ENCODE peak calls at places on chromosome 3, in four cellular contexts. Q, B, Z and N are unnamed samples.

GRCh38 chr3:114552527-114552812 is 258.6 kb downstream of the TIGIT start:
- DNase-seq in Q (no peak), B (no peak), Z (no peak), N (no peak)

GRCh38 chr3:74301058-74301457 is 313.4 kb downstream of the CNTN3 start:
- DNase-seq in Q (no peak), B (no peak), Z (no peak), N (no peak)

GRCh38 chr3:79086514-79086913 is 681.3 kb downstream of the ROBO1 start:
- DNase-seq in Q (peak; percentile 31), B (no peak), Z (peak; percentile 62), N (peak; percentile 65)

GRCh38 chr3:16329792-16330061 is 64.7 kb downstream of the OXNAD1 start:
- DNase-seq in Q (no peak), B (no peak), Z (no peak), N (no peak)

GRCh38 chr3:155404486-155404885 is 111.0 kb upstream of the STRIT1 start:
- DNase-seq in Q (no peak), B (no peak), Z (no peak), N (no peak)

GRCh38 chr3:86282106-86282787 is 708.7 kb downstream of the VGLL3 start:
- DNase-seq in Q (no peak), B (no peak), Z (no peak), N (no peak)

GRCh38 chr3:35665390-35666055 is 26.2 kb downstream of the ARPP21 start:
- DNase-seq in Q (no peak), B (no peak), Z (no peak), N (no peak)

GRCh38 chr3:138180375-138181029 is 5.8 kb upstream of the DBR1 start:
- DNase-seq in Q (no peak), B (no peak), Z (peak; percentile 22), N (no peak)

GRCh38 chr3:8987673-8988655 is 24.7 kb upstream of the RAD18 start:
- DNase-seq in Q (peak; percentile 76), B (peak; percentile 43), Z (peak; percentile 55), N (peak; percentile 78)

GRCh38 chr3:160941885-160942494 is 163.2 kb downstream of the B3GALNT1 start:
- DNase-seq in Q (peak; percentile 78), B (peak; percentile 77), Z (peak; percentile 76), N (peak; percentile 75)

GRCh38 chr3:13538520-13539284 is 10.2 kb upstream of the FBLN2 start:
- DNase-seq in Q (no peak), B (no peak), Z (no peak), N (no peak)

GRCh38 chr3:71694358-71694999 is 30.7 kb downstream of the EIF4E3 start:
- DNase-seq in Q (no peak), B (no peak), Z (no peak), N (no peak)

GRCh38 chr3:78951546-78951945 is 816.3 kb downstream of the ROBO1 start:
- DNase-seq in Q (no peak), B (no peak), Z (no peak), N (no peak)

GRCh38 chr3:23455084-23455483 is 252.0 kb downstream of the UBE2E2 start:
- DNase-seq in Q (no peak), B (no peak), Z (no peak), N (no peak)

GRCh38 chr3:42078686-42079085 is 12.5 kb upstream of the TRAK1 start:
- DNase-seq in Q (no peak), B (no peak), Z (no peak), N (no peak)

GRCh38 chr3:5799421-5799820 is 611.9 kb downstream of the EDEM1 start:
- DNase-seq in Q (no peak), B (no peak), Z (no peak), N (no peak)

GRCh38 chr3:122560680-122561079 is 3.4 kb downstream of the PARP9 start:
- DNase-seq in Q (peak; percentile 55), B (no peak), Z (peak; percentile 41), N (peak; percentile 23)

GRCh38 chr3:36305929-36306520 is 74.3 kb upstream of the STAC start:
- DNase-seq in Q (no peak), B (no peak), Z (no peak), N (no peak)

GRCh38 chr3:61530355-61530754 is 31.0 kb upstream of the PTPRG start:
- DNase-seq in Q (no peak), B (no peak), Z (no peak), N (no peak)

GRCh38 chr3:172076212-172076611 is 36.8 kb downstream of the FNDC3B start:
- DNase-seq in Q (no peak), B (no peak), Z (no peak), N (no peak)

GRCh38 chr3:171219258-171219657 is 192.7 kb upstream of the SLC2A2 start:
- DNase-seq in Q (no peak), B (no peak), Z (no peak), N (no peak)

GRCh38 chr3:152213086-152213674 is 55.5 kb upstream of the MBNL1 start:
- DNase-seq in Q (no peak), B (no peak), Z (no peak), N (no peak)

GRCh38 chr3:14147617-14148016 is 22.8 kb downstream of the TMEM43 start:
- DNase-seq in Q (no peak), B (no peak), Z (no peak), N (no peak)

GRCh38 chr3:116285781-116286180 is 159.5 kb downstream of the LSAMP start:
- DNase-seq in Q (no peak), B (no peak), Z (no peak), N (no peak)

GRCh38 chr3:181726351-181727121 is 14.8 kb downstream of the SOX2 start:
- DNase-seq in Q (peak; percentile 63), B (no peak), Z (peak; percentile 48), N (peak; percentile 72)

GRCh38 chr3:48465531-48466378 is 19.2 kb downstream of the ATRIP start:
- DNase-seq in Q (peak; percentile 97), B (peak; percentile 97), Z (peak; percentile 88), N (peak; percentile 86)
- TF ChIP-seq CTCF in Q (peak; percentile 79), B (peak; percentile 60), Z (peak; percentile 54), N (peak; percentile 52)

GRCh38 chr3:27680517-27681246 is 41.4 kb downstream of the EOMES start:
- DNase-seq in Q (no peak), B (no peak), Z (no peak), N (no peak)

GRCh38 chr3:27678234-27678633 is 43.9 kb downstream of the EOMES start:
- DNase-seq in Q (no peak), B (no peak), Z (no peak), N (no peak)

GRCh38 chr3:27679691-27680090 is 42.4 kb downstream of the EOMES start:
- DNase-seq in Q (no peak), B (no peak), Z (no peak), N (no peak)

GRCh38 chr3:27684302-27684701 is 37.8 kb downstream of the EOMES start:
- DNase-seq in Q (no peak), B (no peak), Z (no peak), N (no peak)

GRCh38 chr3:27681249-27681748 is 40.8 kb downstream of the EOMES start:
- DNase-seq in Q (no peak), B (no peak), Z (peak; percentile 27), N (peak; percentile 22)
- TF ChIP-seq CTCF in Q (peak; percentile 57), B (peak; percentile 63), Z (peak; percentile 58), N (peak; percentile 74)

DNA sequence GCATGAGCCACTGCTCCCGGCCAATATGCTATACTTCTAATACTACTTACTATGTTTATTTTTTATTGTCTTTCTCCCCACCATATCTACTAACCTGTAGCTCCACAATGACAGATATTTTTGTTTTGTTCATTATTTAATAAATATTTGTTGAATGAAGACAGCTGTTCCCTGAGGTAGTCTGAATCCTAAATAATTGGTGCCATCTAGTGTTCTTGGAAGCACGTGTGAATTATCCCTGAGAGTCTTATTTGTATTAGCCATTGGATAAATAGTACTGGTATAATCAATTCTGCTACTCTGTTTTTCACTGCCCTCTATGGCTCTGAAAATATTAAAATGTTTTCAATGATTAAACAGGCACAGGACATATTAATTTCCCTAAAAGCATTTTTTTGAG is 5.6 kb upstream of the APPL1 start:
- DNase-seq in Q (no peak), B (no peak), Z (no peak), N (no peak)
- TF ChIP-seq CTCF in Q (peak; percentile 5), B (peak; percentile 12), Z (peak; percentile 41), N (no peak)

DNA sequence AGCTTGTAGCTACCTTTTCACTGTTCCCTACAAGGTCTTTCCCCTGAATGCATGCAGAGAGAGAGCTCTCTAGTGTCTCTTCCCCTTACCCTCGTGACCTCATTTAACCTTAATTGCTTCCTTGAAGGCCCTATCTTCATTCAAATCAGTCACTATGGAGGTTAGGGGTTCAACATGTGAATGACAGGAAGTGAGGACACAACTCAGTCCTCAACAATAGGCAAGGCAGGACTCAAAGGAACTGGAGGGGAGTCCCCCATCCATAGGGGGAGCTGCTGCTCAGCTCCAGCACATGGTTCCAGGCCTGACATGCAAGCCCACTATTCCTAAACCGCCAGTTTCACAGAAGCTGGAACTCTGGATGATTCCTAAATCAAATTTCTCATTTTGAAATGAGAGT is 33.8 kb upstream of the GYG1 start:
- DNase-seq in Q (no peak), B (no peak), Z (peak; percentile 42), N (no peak)
- TF ChIP-seq CTCF in Q (no peak), B (no peak), Z (peak; percentile 68), N (no peak)

GRCh38 chr3:150603090-150603887 is at the start of gene SELENOT:
- DNase-seq in Q (peak; percentile 96), B (peak; percentile 87), Z (peak; percentile 96), N (peak; percentile 95)
- TF ChIP-seq CTCF in Q (peak; percentile 21), B (no peak), Z (peak; percentile 22), N (peak; percentile 35)

DNA sequence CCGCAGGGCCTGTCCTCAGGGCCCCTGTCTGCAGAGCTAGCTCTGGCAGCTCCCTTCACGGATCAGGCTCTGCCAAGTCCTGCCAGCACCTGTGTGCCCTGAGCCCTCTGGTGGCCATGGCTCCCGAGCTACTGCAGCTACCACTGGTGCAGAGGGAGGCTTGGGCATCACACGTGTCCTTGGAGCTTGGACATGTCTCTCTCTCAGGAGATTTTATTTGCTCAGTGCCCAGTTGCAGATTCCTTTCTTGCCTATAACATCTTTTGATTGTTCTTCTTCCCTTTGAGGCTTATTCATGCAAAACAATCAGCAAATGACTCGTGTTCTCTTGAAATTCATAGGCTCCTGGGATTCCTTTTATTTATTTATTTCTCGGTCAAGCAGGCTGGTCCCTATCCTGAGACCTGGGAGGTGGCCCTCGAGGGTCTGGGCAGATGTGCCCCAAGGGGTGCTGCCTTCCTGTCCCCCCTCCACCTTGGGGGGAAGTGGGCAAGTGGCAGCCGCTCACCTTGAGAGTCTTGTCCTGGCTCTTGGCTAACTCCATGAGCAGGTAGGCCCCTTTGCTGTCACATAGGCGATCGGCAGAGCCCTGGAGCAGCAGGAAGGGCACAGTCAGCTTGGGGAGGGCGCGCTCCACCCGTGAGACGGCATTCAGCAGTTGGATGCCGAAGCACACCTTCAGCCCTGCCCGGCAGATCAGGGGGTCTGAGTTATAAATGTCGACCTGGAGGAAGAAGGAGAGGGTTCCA is 21.9 kb downstream of the ABTB1 start:
- DNase-seq in Q (peak; percentile 86), B (no peak), Z (peak; percentile 77), N (no peak)
- TF ChIP-seq CTCF in Q (peak; percentile 51), B (no peak), Z (peak; percentile 60), N (no peak)